ENCODE peak calls at places on chromosomes 6 and 20, in six cellular contexts. One of them, this sample, is unnamed.

GRCh38 chr6:151765444-151765886 is 42.0 kb upstream of the ESR1 start:
- DNase-seq in K562: peak
- DNase-seq in body of pancreas: peak
- DNase-seq in H54: peak
- DNase-seq in A549: peak
- DNase-seq in HCT116: peak
- DNase-seq in this sample: peak

GRCh38 chr6:148761532-148761951 is 14.7 kb downstream of the UST start:
- DNase-seq in K562: no peak
- DNase-seq in body of pancreas: no peak
- DNase-seq in H54: no peak
- DNase-seq in A549: no peak
- DNase-seq in HCT116: no peak
- DNase-seq in this sample: no peak

GRCh38 chr6:115544765-115545409 is 515.8 kb downstream of the FRK start:
- DNase-seq in K562: no peak
- DNase-seq in body of pancreas: no peak
- DNase-seq in H54: no peak
- DNase-seq in A549: no peak
- DNase-seq in HCT116: no peak
- DNase-seq in this sample: no peak

GRCh38 chr20:45189861-45190260 is 15.2 kb downstream of the PI3 start:
- DNase-seq in K562: no peak
- DNase-seq in body of pancreas: no peak
- DNase-seq in H54: no peak
- DNase-seq in A549: no peak
- DNase-seq in HCT116: no peak
- DNase-seq in this sample: no peak

GRCh38 chr6:4906942-4907300 is 96.9 kb downstream of the RPP40 start:
- DNase-seq in K562: no peak
- DNase-seq in body of pancreas: no peak
- DNase-seq in H54: no peak
- DNase-seq in A549: no peak
- DNase-seq in HCT116: no peak
- DNase-seq in this sample: peak

GRCh38 chr6:3825331-3825831 is 23.8 kb upstream of the FAM50B start:
- DNase-seq in K562: peak
- DNase-seq in body of pancreas: peak
- DNase-seq in H54: peak
- DNase-seq in A549: no peak
- DNase-seq in HCT116: no peak
- DNase-seq in this sample: no peak

GRCh38 chr6:603265-603664 is 53.6 kb downstream of the HUS1B start:
- DNase-seq in K562: no peak
- DNase-seq in body of pancreas: no peak
- DNase-seq in H54: no peak
- DNase-seq in A549: no peak
- DNase-seq in HCT116: no peak
- DNase-seq in this sample: no peak

GRCh38 chr6:85081102-85081501 is 316.7 kb upstream of the TBX18 start:
- DNase-seq in K562: no peak
- DNase-seq in body of pancreas: no peak
- DNase-seq in H54: no peak
- DNase-seq in A549: no peak
- DNase-seq in HCT116: no peak
- DNase-seq in this sample: no peak

GRCh38 chr6:41546475-41546865 is 289 bp downstream of the FOXP4 start:
- DNase-seq in K562: no peak
- DNase-seq in body of pancreas: no peak
- DNase-seq in H54: no peak
- DNase-seq in A549: no peak
- DNase-seq in HCT116: no peak
- DNase-seq in this sample: peak

GRCh38 chr20:610130-611046 is at the start of gene TCF15:
- DNase-seq in K562: peak
- DNase-seq in body of pancreas: no peak
- DNase-seq in H54: no peak
- DNase-seq in A549: no peak
- DNase-seq in HCT116: no peak
- DNase-seq in this sample: peak

GRCh38 chr20:50305636-50306477 is 115.2 kb downstream of the CEBPB start:
- DNase-seq in K562: no peak
- DNase-seq in body of pancreas: peak
- DNase-seq in H54: no peak
- DNase-seq in A549: peak
- DNase-seq in HCT116: no peak
- DNase-seq in this sample: no peak

GRCh38 chr20:32786059-32786760 is 24.0 kb downstream of the DNMT3B start:
- DNase-seq in K562: no peak
- DNase-seq in body of pancreas: no peak
- DNase-seq in H54: no peak
- DNase-seq in A549: no peak
- DNase-seq in HCT116: no peak
- DNase-seq in this sample: no peak

GRCh38 chr6:114081730-114082129 is 110.8 kb upstream of the HDAC2 start:
- DNase-seq in K562: no peak
- DNase-seq in body of pancreas: no peak
- DNase-seq in H54: no peak
- DNase-seq in A549: no peak
- DNase-seq in HCT116: no peak
- DNase-seq in this sample: no peak

GRCh38 chr6:102619585-102619984 is 1226.1 kb downstream of the GRIK2 start:
- DNase-seq in K562: no peak
- DNase-seq in body of pancreas: no peak
- DNase-seq in H54: no peak
- DNase-seq in A549: no peak
- DNase-seq in HCT116: peak
- DNase-seq in this sample: peak

GRCh38 chr6:7073810-7074525 is 33.8 kb upstream of the RREB1 start:
- DNase-seq in K562: no peak
- DNase-seq in body of pancreas: no peak
- DNase-seq in H54: no peak
- DNase-seq in A549: no peak
- DNase-seq in HCT116: no peak
- DNase-seq in this sample: no peak

GRCh38 chr6:76876922-76877553 is 586.3 kb downstream of the HTR1B start:
- DNase-seq in K562: peak
- DNase-seq in body of pancreas: peak
- DNase-seq in H54: no peak
- DNase-seq in A549: no peak
- DNase-seq in HCT116: no peak
- DNase-seq in this sample: peak

GRCh38 chr6:133341607-133342158 is 100.5 kb downstream of the EYA4 start:
- DNase-seq in K562: no peak
- DNase-seq in body of pancreas: no peak
- DNase-seq in H54: no peak
- DNase-seq in A549: no peak
- DNase-seq in HCT116: no peak
- DNase-seq in this sample: no peak

GRCh38 chr6:162852810-162853577 is 125.2 kb downstream of the PACRG start:
- DNase-seq in K562: no peak
- DNase-seq in body of pancreas: no peak
- DNase-seq in H54: no peak
- DNase-seq in A549: no peak
- DNase-seq in HCT116: no peak
- DNase-seq in this sample: no peak

GRCh38 chr6:100084301-100085161 is 90.5 kb upstream of the MCHR2 start:
- DNase-seq in K562: no peak
- DNase-seq in body of pancreas: no peak
- DNase-seq in H54: no peak
- DNase-seq in A549: no peak
- DNase-seq in HCT116: no peak
- DNase-seq in this sample: no peak

GRCh38 chr20:49887251-49887827 is 28.0 kb downstream of the SPATA2 start:
- DNase-seq in K562: no peak
- DNase-seq in body of pancreas: no peak
- DNase-seq in H54: no peak
- DNase-seq in A549: no peak
- DNase-seq in HCT116: no peak
- DNase-seq in this sample: no peak

GRCh38 chr6:13404115-13404891 is 76.0 kb upstream of the TBC1D7 start:
- DNase-seq in K562: no peak
- DNase-seq in body of pancreas: no peak
- DNase-seq in H54: peak
- DNase-seq in A549: no peak
- DNase-seq in HCT116: no peak
- DNase-seq in this sample: no peak

GRCh38 chr20:49483018-49483705 is 694 bp upstream of the KCNB1 start:
- DNase-seq in K562: no peak
- DNase-seq in body of pancreas: no peak
- DNase-seq in H54: no peak
- DNase-seq in A549: no peak
- DNase-seq in HCT116: no peak
- DNase-seq in this sample: no peak

GRCh38 chr6:115001726-115002436 is 659.1 kb upstream of the HS3ST5 start:
- DNase-seq in K562: no peak
- DNase-seq in body of pancreas: no peak
- DNase-seq in H54: no peak
- DNase-seq in A549: no peak
- DNase-seq in HCT116: no peak
- DNase-seq in this sample: no peak

GRCh38 chr20:20793570-20793969 is 81.1 kb upstream of the RALGAPA2 start:
- DNase-seq in K562: no peak
- DNase-seq in body of pancreas: no peak
- DNase-seq in H54: no peak
- DNase-seq in A549: no peak
- DNase-seq in HCT116: no peak
- DNase-seq in this sample: no peak
- TF ChIP-seq POLR2A in K562: no peak
- TF ChIP-seq POLR2A in body of pancreas: no peak
- TF ChIP-seq POLR2A in H54: no peak
- TF ChIP-seq POLR2A in A549: no peak
- TF ChIP-seq POLR2A in HCT116: no peak
- TF ChIP-seq POLR2A in this sample: no peak

GRCh38 chr20:58892932-58893224 is 40.4 kb downstream of the GNAS start:
- DNase-seq in K562: peak
- DNase-seq in body of pancreas: no peak
- DNase-seq in H54: no peak
- DNase-seq in A549: peak
- DNase-seq in HCT116: no peak
- DNase-seq in this sample: peak

GRCh38 chr20:58891686-58892125 is 39.2 kb downstream of the GNAS start:
- DNase-seq in K562: peak
- DNase-seq in body of pancreas: peak
- DNase-seq in H54: peak
- DNase-seq in A549: peak
- DNase-seq in HCT116: no peak
- DNase-seq in this sample: no peak

GRCh38 chr20:58893355-58894151 is 41.0 kb downstream of the GNAS start:
- DNase-seq in K562: peak
- DNase-seq in body of pancreas: no peak
- DNase-seq in H54: no peak
- DNase-seq in A549: no peak
- DNase-seq in HCT116: no peak
- DNase-seq in this sample: peak

GRCh38 chr20:58891076-58891685 is 38.7 kb downstream of the GNAS start:
- DNase-seq in K562: peak
- DNase-seq in body of pancreas: peak
- DNase-seq in H54: peak
- DNase-seq in A549: peak
- DNase-seq in HCT116: no peak
- DNase-seq in this sample: peak

DNA sequence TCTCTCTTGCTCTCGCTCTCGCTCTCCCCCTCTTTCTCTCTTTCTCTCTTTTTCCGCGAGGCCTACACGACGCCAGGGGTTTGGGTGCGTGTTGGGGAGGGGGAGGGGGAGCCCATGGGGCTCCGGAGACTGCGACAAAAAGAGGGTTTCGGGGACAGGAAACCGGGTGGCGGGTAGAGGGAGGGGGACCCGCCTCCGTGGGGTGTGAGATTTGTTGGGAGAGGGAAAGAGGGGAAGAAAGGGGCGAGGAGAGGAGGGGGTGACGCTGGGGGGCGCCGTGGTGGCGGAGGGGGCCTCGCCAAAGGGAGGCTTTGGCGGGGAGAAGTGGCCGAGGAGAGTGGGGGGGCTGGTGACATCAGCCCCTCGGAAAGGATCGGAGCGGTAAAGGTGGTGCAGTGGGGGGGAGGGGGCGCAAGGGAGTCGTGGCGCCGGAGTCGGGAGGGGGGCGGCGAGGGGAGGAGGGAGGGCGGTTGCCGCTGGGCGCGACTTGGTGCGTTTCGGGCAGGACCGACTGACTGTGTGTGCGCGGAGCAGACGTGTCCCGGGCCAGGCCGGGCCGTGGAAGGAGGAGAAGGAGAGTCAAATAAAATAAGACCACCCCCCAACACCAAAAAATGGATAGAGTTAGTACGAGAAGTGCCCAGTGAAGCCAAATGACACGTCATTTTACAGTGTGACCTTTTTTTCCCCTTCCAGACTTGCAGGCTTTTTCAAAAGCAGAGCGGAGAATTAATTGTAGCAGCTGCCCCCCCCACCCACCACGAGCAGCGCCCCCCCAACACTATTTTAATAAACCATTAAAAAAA is 39.8 kb downstream of the GNAS start:
- DNase-seq in K562: peak
- DNase-seq in body of pancreas: peak
- DNase-seq in H54: peak
- DNase-seq in A549: peak
- DNase-seq in HCT116: no peak
- DNase-seq in this sample: peak
- TF ChIP-seq POLR2A in K562: peak
- TF ChIP-seq POLR2A in body of pancreas: no peak
- TF ChIP-seq POLR2A in H54: peak
- TF ChIP-seq POLR2A in A549: peak
- TF ChIP-seq POLR2A in HCT116: no peak
- TF ChIP-seq POLR2A in this sample: peak

GRCh38 chr6:119347466-119348307 is 1.9 kb downstream of the MAN1A1 start:
- DNase-seq in K562: peak
- DNase-seq in body of pancreas: peak
- DNase-seq in H54: no peak
- DNase-seq in A549: no peak
- DNase-seq in HCT116: no peak
- DNase-seq in this sample: peak
- TF ChIP-seq POLR2A in K562: peak
- TF ChIP-seq POLR2A in body of pancreas: no peak
- TF ChIP-seq POLR2A in H54: no peak
- TF ChIP-seq POLR2A in A549: no peak
- TF ChIP-seq POLR2A in HCT116: no peak
- TF ChIP-seq POLR2A in this sample: no peak

DNA sequence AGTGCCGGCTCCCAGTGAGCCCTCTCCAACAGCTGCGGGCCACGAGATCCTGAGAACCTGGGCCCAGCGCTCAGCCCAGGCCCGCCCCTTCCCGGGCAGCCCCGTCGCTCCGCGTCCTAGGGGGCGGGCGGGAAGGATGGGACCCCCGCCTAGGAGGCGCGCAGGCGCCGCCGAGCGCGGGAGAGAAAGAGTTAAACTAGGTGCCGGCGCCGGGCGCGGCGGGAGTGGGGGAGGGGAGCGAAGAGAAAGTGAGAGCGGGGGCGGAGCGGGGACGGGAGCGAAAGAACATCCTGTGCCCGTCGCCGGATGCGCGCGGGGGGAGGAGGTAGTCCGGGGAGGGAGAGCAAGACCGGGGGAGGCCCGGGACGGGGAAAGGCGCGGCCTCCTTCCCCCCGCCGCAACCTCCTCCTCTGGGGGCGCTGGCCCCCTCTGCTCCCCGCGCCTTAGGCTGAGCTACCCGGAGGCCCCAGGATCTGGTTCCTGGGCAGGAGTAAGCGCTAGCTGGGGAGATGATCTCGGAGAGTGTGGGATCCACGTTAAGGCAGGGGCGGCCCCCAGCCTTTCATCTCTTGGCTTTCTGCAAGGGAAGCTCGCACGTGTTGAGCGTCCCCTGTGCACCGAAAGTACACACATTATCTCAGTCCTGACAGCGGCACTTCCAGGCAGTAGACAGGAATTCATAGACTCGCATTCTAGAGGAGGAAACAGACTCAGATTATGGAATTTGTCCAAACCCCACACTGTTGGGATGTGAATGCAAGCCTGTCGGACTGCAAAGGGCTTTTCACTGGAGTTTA is 4.9 kb upstream of the ARMC12 start:
- DNase-seq in K562: peak
- DNase-seq in body of pancreas: peak
- DNase-seq in H54: peak
- DNase-seq in A549: peak
- DNase-seq in HCT116: no peak
- DNase-seq in this sample: peak
- TF ChIP-seq POLR2A in K562: peak
- TF ChIP-seq POLR2A in body of pancreas: peak
- TF ChIP-seq POLR2A in H54: peak
- TF ChIP-seq POLR2A in A549: peak
- TF ChIP-seq POLR2A in HCT116: no peak
- TF ChIP-seq POLR2A in this sample: peak

This sample was measured in erythroblast.